ENCODE peak calls at places on chromosomes 11 and 22, in eight cellular contexts. N, Q, F, P, W, O, Z and B are unnamed samples.

GRCh38 chr11:1202154-1202775 is 20.6 kb upstream of the MUC5B start:
- DNase-seq in O (no peak), W (peak), N (peak), P (no peak), Z (no peak), F (peak), Q (no peak), B (no peak)

GRCh38 chr11:119474682-119475596 is 52.0 kb upstream of the THY1 start:
- DNase-seq in P (peak), N (peak), F (peak), W (peak), Z (peak), O (peak), Q (peak), B (peak)

GRCh38 chr11:79609511-79609910 is 168.7 kb upstream of the TENM4 start:
- DNase-seq in Z (no peak), Q (no peak), F (no peak), O (no peak), P (no peak), W (no peak), N (no peak), B (no peak)

GRCh38 chr11:28566643-28567042 is 458.5 kb downstream of the METTL15 start:
- DNase-seq in Q (peak), Z (no peak), W (peak), O (peak), N (peak), P (peak), F (no peak), B (peak)

GRCh38 chr11:69524291-69524882 is 42.9 kb downstream of the LINC01488 start:
- DNase-seq in W (no peak), P (no peak), O (no peak), N (no peak), Q (no peak), Z (no peak), F (no peak), B (peak)

GRCh38 chr11:1668911-1669473 is 28.0 kb upstream of the KRTAP5-6 start:
- DNase-seq in W (no peak), Q (no peak), P (no peak), Z (no peak), O (no peak), N (peak), F (no peak), B (no peak)

GRCh38 chr22:46201059-46201757 is 48.9 kb downstream of the CDPF1 start:
- DNase-seq in P (no peak), Z (no peak), F (no peak), O (peak), W (no peak), N (peak), Q (no peak), B (no peak)

GRCh38 chr11:57315491-57315890 is 9.3 kb downstream of the TNKS1BP1 start:
- DNase-seq in N (no peak), F (peak), P (no peak), W (no peak), O (no peak), Q (no peak), Z (no peak), B (no peak)

GRCh38 chr11:9971894-9972293 is 308.0 kb downstream of the SWAP70 start:
- DNase-seq in P (no peak), O (no peak), N (no peak), Z (no peak), F (no peak), Q (no peak), W (no peak), B (no peak)

GRCh38 chr22:50640857-50641647 is 13.1 kb upstream of the ARSA start:
- DNase-seq in W (no peak), Q (no peak), O (peak), P (no peak), F (no peak), N (no peak), Z (no peak), B (no peak)

GRCh38 chr11:6611092-6612007 is 666 bp downstream of the TAF10 start:
- DNase-seq in P (no peak), Z (no peak), Q (no peak), W (peak), O (peak), F (peak), N (peak), B (no peak)

GRCh38 chr11:95076416-95076815 is 9.7 kb downstream of the SRSF8 start:
- DNase-seq in F (peak), N (no peak), O (no peak), W (no peak), Q (no peak), Z (no peak), P (no peak), B (peak)

GRCh38 chr11:68763181-68763721 is 11.9 kb upstream of the TESMIN start:
- DNase-seq in P (no peak), N (no peak), W (no peak), Q (no peak), F (no peak), Z (no peak), O (peak), B (peak)

GRCh38 chr11:61293869-61294716 is 1.0 kb downstream of the VWCE start:
- DNase-seq in W (peak), Z (peak), P (peak), F (peak), N (no peak), Q (no peak), O (peak), B (no peak)

GRCh38 chr11:13939952-13940610 is 22.4 kb upstream of the SPON1 start:
- DNase-seq in Z (no peak), O (no peak), W (no peak), Q (no peak), N (no peak), P (no peak), F (no peak), B (peak)

GRCh38 chr11:23727821-23728220 is 769.0 kb upstream of the LUZP2 start:
- DNase-seq in O (no peak), Z (no peak), P (no peak), W (no peak), Q (peak), N (no peak), F (no peak), B (peak)

GRCh38 chr11:65355776-65356393 is 1.3 kb downstream of the TIGD3 start:
- DNase-seq in Z (no peak), N (peak), O (peak), F (no peak), W (peak), P (no peak), Q (no peak), B (no peak)

GRCh38 chr22:24400726-24401596 is 26.4 kb upstream of the ADORA2A start:
- DNase-seq in P (no peak), Q (no peak), F (no peak), O (no peak), Z (no peak), W (no peak), N (peak), B (no peak)

GRCh38 chr22:40021401-40022000 is 26.7 kb downstream of the FAM83F start:
- DNase-seq in N (no peak), Q (no peak), Z (peak), P (no peak), O (no peak), F (no peak), W (no peak), B (no peak)

GRCh38 chr22:19121631-19122142 is 525 bp downstream of the DGCR2 start:
- DNase-seq in O (peak), F (peak), N (peak), W (peak), Z (peak), P (no peak), Q (peak), B (peak)

GRCh38 chr11:62556102-62556871 is 9.7 kb upstream of the AHNAK start:
- DNase-seq in Q (peak), W (peak), F (peak), Z (no peak), P (peak), O (peak), N (peak), B (peak)